ENCODE peak calls at places on chromosomes 1 and 21, in seven cellular contexts. One of them, this sample, is unnamed.

GRCh38 chr21:26801524-26801923 is 43.7 kb downstream of the ADAMTS1 start:
- DNase-seq in fibroblast of pulmonary artery: peak; percentile 94
- DNase-seq in cardiac muscle cell: no peak
- DNase-seq in MM.1S: no peak
- DNase-seq in HFF-Myc: peak; percentile 87
- DNase-seq in pancreas: no peak
- DNase-seq in mesendoderm: no peak
- DNase-seq in this sample: peak; percentile 90

GRCh38 chr1:223062177-223062576 is 80.9 kb downstream of the TLR5 start:
- DNase-seq in fibroblast of pulmonary artery: peak; percentile 18
- DNase-seq in cardiac muscle cell: no peak
- DNase-seq in MM.1S: no peak
- DNase-seq in HFF-Myc: no peak
- DNase-seq in pancreas: no peak
- DNase-seq in mesendoderm: no peak
- DNase-seq in this sample: no peak

GRCh38 chr1:17627239-17628052 is 87.9 kb downstream of the ARHGEF10L start:
- DNase-seq in fibroblast of pulmonary artery: no peak
- DNase-seq in cardiac muscle cell: no peak
- DNase-seq in MM.1S: no peak
- DNase-seq in HFF-Myc: no peak
- DNase-seq in pancreas: no peak
- DNase-seq in mesendoderm: no peak
- DNase-seq in this sample: no peak

GRCh38 chr1:89499320-89499719 is 25.3 kb upstream of the LRRC8B start:
- DNase-seq in fibroblast of pulmonary artery: no peak
- DNase-seq in cardiac muscle cell: no peak
- DNase-seq in MM.1S: no peak
- DNase-seq in HFF-Myc: no peak
- DNase-seq in pancreas: no peak
- DNase-seq in mesendoderm: no peak
- DNase-seq in this sample: no peak

GRCh38 chr1:67759692-67760029 is 73.6 kb downstream of the GNG12 start:
- DNase-seq in fibroblast of pulmonary artery: no peak
- DNase-seq in cardiac muscle cell: no peak
- DNase-seq in MM.1S: no peak
- DNase-seq in HFF-Myc: no peak
- DNase-seq in pancreas: no peak
- DNase-seq in mesendoderm: no peak
- DNase-seq in this sample: no peak

GRCh38 chr1:58943776-58944175 is 159.9 kb upstream of the JUN start:
- DNase-seq in fibroblast of pulmonary artery: no peak
- DNase-seq in cardiac muscle cell: no peak
- DNase-seq in MM.1S: no peak
- DNase-seq in HFF-Myc: no peak
- DNase-seq in pancreas: no peak
- DNase-seq in mesendoderm: no peak
- DNase-seq in this sample: no peak

GRCh38 chr1:44645466-44646244 is 28.6 kb downstream of the TMEM53 start:
- DNase-seq in fibroblast of pulmonary artery: no peak
- DNase-seq in cardiac muscle cell: no peak
- DNase-seq in MM.1S: no peak
- DNase-seq in HFF-Myc: no peak
- DNase-seq in pancreas: no peak
- DNase-seq in mesendoderm: no peak
- DNase-seq in this sample: no peak

GRCh38 chr1:11198851-11199628 is 9.9 kb downstream of the ANGPTL7 start:
- DNase-seq in fibroblast of pulmonary artery: no peak
- DNase-seq in cardiac muscle cell: no peak
- DNase-seq in MM.1S: no peak
- DNase-seq in HFF-Myc: no peak
- DNase-seq in pancreas: no peak
- DNase-seq in mesendoderm: peak; percentile 64
- DNase-seq in this sample: no peak

GRCh38 chr21:29238967-29239289 is 59.8 kb upstream of the BACH1 start:
- DNase-seq in fibroblast of pulmonary artery: no peak
- DNase-seq in cardiac muscle cell: no peak
- DNase-seq in MM.1S: no peak
- DNase-seq in HFF-Myc: no peak
- DNase-seq in pancreas: no peak
- DNase-seq in mesendoderm: no peak
- DNase-seq in this sample: peak; percentile 53

GRCh38 chr1:8902765-8903164 is 24.3 kb upstream of the ENO1 start:
- DNase-seq in fibroblast of pulmonary artery: peak; percentile 41
- DNase-seq in cardiac muscle cell: no peak
- DNase-seq in MM.1S: no peak
- DNase-seq in HFF-Myc: no peak
- DNase-seq in pancreas: no peak
- DNase-seq in mesendoderm: no peak
- DNase-seq in this sample: no peak

GRCh38 chr1:24694380-24694843 is 50.8 kb upstream of the CLIC4 start:
- DNase-seq in fibroblast of pulmonary artery: peak; percentile 65
- DNase-seq in cardiac muscle cell: peak; percentile 95
- DNase-seq in MM.1S: peak; percentile 73
- DNase-seq in HFF-Myc: peak; percentile 69
- DNase-seq in pancreas: no peak
- DNase-seq in mesendoderm: no peak
- DNase-seq in this sample: no peak

GRCh38 chr1:93111561-93111960 is 32.5 kb downstream of the MTF2 start:
- DNase-seq in fibroblast of pulmonary artery: peak; percentile 4
- DNase-seq in cardiac muscle cell: no peak
- DNase-seq in MM.1S: no peak
- DNase-seq in HFF-Myc: no peak
- DNase-seq in pancreas: no peak
- DNase-seq in mesendoderm: no peak
- DNase-seq in this sample: no peak

GRCh38 chr1:31576201-31576669 is at the start of gene TINAGL1:
- DNase-seq in fibroblast of pulmonary artery: no peak
- DNase-seq in cardiac muscle cell: peak; percentile 45
- DNase-seq in MM.1S: no peak
- DNase-seq in HFF-Myc: no peak
- DNase-seq in pancreas: peak; percentile 52
- DNase-seq in mesendoderm: peak; percentile 79
- DNase-seq in this sample: no peak

GRCh38 chr1:25765910-25766645 is 33.9 kb upstream of the SELENON start:
- DNase-seq in fibroblast of pulmonary artery: no peak
- DNase-seq in cardiac muscle cell: no peak
- DNase-seq in MM.1S: no peak
- DNase-seq in HFF-Myc: no peak
- DNase-seq in pancreas: no peak
- DNase-seq in mesendoderm: no peak
- DNase-seq in this sample: no peak

GRCh38 chr1:32888677-32889420 is 2.6 kb downstream of the HPCA start:
- DNase-seq in fibroblast of pulmonary artery: no peak
- DNase-seq in cardiac muscle cell: no peak
- DNase-seq in MM.1S: no peak
- DNase-seq in HFF-Myc: no peak
- DNase-seq in pancreas: no peak
- DNase-seq in mesendoderm: no peak
- DNase-seq in this sample: no peak

GRCh38 chr1:61092643-61093042 is 10.3 kb downstream of the NFIA start:
- DNase-seq in fibroblast of pulmonary artery: no peak
- DNase-seq in cardiac muscle cell: no peak
- DNase-seq in MM.1S: no peak
- DNase-seq in HFF-Myc: no peak
- DNase-seq in pancreas: no peak
- DNase-seq in mesendoderm: no peak
- DNase-seq in this sample: no peak

GRCh38 chr1:186828612-186829542 is at the start of gene PLA2G4A:
- DNase-seq in fibroblast of pulmonary artery: peak; percentile 85
- DNase-seq in cardiac muscle cell: peak; percentile 46
- DNase-seq in MM.1S: peak; percentile 84
- DNase-seq in HFF-Myc: peak; percentile 41
- DNase-seq in pancreas: peak; percentile 41
- DNase-seq in mesendoderm: peak; percentile 78
- DNase-seq in this sample: no peak

GRCh38 chr1:241846862-241847539 is 1.0 kb upstream of the EXO1 start:
- DNase-seq in fibroblast of pulmonary artery: no peak
- DNase-seq in cardiac muscle cell: no peak
- DNase-seq in MM.1S: no peak
- DNase-seq in HFF-Myc: no peak
- DNase-seq in pancreas: no peak
- DNase-seq in mesendoderm: no peak
- DNase-seq in this sample: no peak
- H3K4me3 ChIP-seq in fibroblast of pulmonary artery: peak overlapping the region; percentile 90
- H3K4me3 ChIP-seq in cardiac muscle cell: peak overlapping the region; percentile 71
- H3K4me3 ChIP-seq in MM.1S: peak overlapping the region; percentile 98
- H3K4me3 ChIP-seq in HFF-Myc: peak overlapping the region; percentile 88
- H3K4me3 ChIP-seq in pancreas: no peak overlapping the region
- H3K4me3 ChIP-seq in mesendoderm: no peak overlapping the region
- H3K4me3 ChIP-seq in this sample: peak overlapping the region; percentile 97

DNA sequence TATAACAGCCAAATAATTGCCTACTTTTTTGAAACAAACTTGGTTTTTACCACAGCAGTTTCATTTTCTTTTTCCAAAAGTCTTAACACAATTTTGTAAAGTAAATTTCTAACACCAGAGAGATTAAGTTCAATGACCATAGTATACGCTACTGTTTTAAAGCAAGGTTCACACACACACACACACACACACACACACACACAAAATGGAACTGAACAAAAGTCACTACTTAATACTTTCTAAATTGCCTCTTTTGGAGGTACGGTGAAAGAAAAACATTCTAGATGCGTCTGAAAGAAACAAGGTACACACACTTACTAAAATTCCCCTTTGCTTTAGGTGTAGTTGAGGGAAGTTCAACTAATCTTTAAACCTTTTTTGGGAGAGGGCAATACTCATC is 30.1 kb downstream of the C21orf91 start:
- DNase-seq in fibroblast of pulmonary artery: no peak
- DNase-seq in cardiac muscle cell: no peak
- DNase-seq in MM.1S: peak; percentile 50
- DNase-seq in HFF-Myc: no peak
- DNase-seq in pancreas: no peak
- DNase-seq in mesendoderm: no peak
- DNase-seq in this sample: no peak
- H3K4me3 ChIP-seq in fibroblast of pulmonary artery: no peak overlapping the region
- H3K4me3 ChIP-seq in cardiac muscle cell: no peak overlapping the region
- H3K4me3 ChIP-seq in MM.1S: peak overlapping the region; percentile 48
- H3K4me3 ChIP-seq in HFF-Myc: no peak overlapping the region
- H3K4me3 ChIP-seq in pancreas: no peak overlapping the region
- H3K4me3 ChIP-seq in mesendoderm: no peak overlapping the region
- H3K4me3 ChIP-seq in this sample: no peak overlapping the region

DNA sequence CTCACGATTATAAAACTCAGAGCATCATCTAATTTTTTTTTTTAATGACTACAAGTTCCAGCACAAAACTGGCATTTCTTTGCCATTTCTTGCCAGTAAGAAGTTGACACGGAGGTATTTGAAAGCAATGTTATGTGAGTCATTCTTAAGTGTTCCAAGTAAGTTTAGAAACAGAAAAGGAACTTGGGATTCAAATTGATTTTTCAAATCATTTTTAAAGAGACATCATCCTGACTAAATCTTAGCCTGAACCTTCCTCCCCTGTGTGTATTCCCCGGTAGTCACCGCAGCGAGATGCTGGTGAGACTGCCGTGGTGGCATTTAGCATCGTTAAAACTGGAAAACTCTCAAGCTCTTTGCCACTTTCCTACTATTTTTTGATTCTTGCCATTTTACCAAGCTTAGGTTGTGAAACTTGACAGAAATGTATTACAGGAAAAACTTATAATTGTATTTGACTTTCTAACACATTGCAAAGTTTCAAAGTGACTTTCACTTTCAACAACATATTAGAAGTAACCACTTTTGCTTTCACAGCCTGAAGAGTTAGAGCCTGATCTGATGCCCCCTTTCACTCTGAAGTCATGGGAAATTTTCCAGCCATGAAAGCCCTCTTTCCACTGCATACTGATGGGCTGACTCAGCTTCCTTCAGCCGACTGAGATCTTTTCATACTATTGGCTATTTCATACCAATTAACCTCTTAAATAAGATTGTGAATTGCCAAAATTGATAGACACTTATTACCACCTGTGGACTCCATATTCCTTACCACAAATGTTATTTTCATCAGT is 61.4 kb downstream of the OLFML2B start:
- DNase-seq in fibroblast of pulmonary artery: peak; percentile 83
- DNase-seq in cardiac muscle cell: no peak
- DNase-seq in MM.1S: peak; percentile 36
- DNase-seq in HFF-Myc: peak; percentile 55
- DNase-seq in pancreas: no peak
- DNase-seq in mesendoderm: peak; percentile 74
- DNase-seq in this sample: peak; percentile 70
- H3K4me3 ChIP-seq in fibroblast of pulmonary artery: peak overlapping the region; percentile 46
- H3K4me3 ChIP-seq in cardiac muscle cell: no peak overlapping the region
- H3K4me3 ChIP-seq in MM.1S: no peak overlapping the region
- H3K4me3 ChIP-seq in HFF-Myc: peak overlapping the region; percentile 1
- H3K4me3 ChIP-seq in pancreas: no peak overlapping the region
- H3K4me3 ChIP-seq in mesendoderm: no peak overlapping the region
- H3K4me3 ChIP-seq in this sample: peak overlapping the region; percentile 37

GRCh38 chr1:231161711-231162299 is at the start of gene TRIM67:
- DNase-seq in fibroblast of pulmonary artery: no peak
- DNase-seq in cardiac muscle cell: peak; percentile 77
- DNase-seq in MM.1S: no peak
- DNase-seq in HFF-Myc: no peak
- DNase-seq in pancreas: peak; percentile 28
- DNase-seq in mesendoderm: peak; percentile 60
- DNase-seq in this sample: no peak

GRCh38 chr1:231160851-231161710 is 777 bp upstream of the TRIM67 start:
- DNase-seq in fibroblast of pulmonary artery: no peak
- DNase-seq in cardiac muscle cell: peak; percentile 14
- DNase-seq in MM.1S: no peak
- DNase-seq in HFF-Myc: no peak
- DNase-seq in pancreas: no peak
- DNase-seq in mesendoderm: no peak
- DNase-seq in this sample: no peak

GRCh38 chr1:231163831-231164427 is 2.1 kb downstream of the TRIM67 start:
- DNase-seq in fibroblast of pulmonary artery: no peak
- DNase-seq in cardiac muscle cell: no peak
- DNase-seq in MM.1S: no peak
- DNase-seq in HFF-Myc: no peak
- DNase-seq in pancreas: no peak
- DNase-seq in mesendoderm: no peak
- DNase-seq in this sample: no peak

GRCh38 chr1:231162970-231163830 is 1.3 kb downstream of the TRIM67 start:
- DNase-seq in fibroblast of pulmonary artery: no peak
- DNase-seq in cardiac muscle cell: no peak
- DNase-seq in MM.1S: no peak
- DNase-seq in HFF-Myc: no peak
- DNase-seq in pancreas: no peak
- DNase-seq in mesendoderm: no peak
- DNase-seq in this sample: no peak

DNA sequence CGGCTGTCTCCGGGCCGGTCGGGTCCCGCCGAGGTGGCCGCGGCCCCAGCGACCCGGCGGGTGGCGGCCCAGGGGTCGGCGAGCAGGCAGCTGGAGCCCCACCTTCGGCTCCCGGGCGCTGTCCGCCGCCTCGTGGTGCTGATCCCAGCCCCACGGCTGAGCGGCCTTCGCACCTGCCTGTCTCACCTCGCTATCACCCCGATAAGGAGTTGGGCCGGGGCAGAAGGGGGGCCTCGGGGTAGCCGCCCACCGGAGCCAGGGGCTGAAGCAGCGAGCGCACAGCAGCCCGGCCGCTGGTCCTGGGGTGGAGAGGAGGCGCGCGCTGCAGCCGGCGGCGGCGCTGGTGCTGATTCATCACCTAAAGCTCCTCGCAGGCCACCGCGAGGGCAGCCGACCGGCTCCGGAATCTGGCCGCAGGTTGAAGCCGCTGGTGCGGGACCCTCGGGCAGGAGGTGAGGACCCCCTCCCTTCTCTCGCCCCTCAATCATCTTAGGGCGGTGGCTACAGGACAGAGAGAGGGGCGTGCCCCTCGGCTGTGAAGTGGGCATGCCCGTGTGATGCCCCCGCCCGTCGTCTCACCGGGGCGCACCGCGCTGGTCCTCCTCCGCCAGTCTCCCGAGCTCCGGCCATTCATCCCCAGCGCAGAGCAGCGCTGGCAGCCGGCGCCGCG is 577 bp downstream of the TRIM67 start:
- DNase-seq in fibroblast of pulmonary artery: peak; percentile 19
- DNase-seq in cardiac muscle cell: peak; percentile 77
- DNase-seq in MM.1S: peak; percentile 35
- DNase-seq in HFF-Myc: no peak
- DNase-seq in pancreas: peak; percentile 28
- DNase-seq in mesendoderm: peak; percentile 75
- DNase-seq in this sample: no peak
- H3K4me3 ChIP-seq in fibroblast of pulmonary artery: peak overlapping the region; percentile 10
- H3K4me3 ChIP-seq in cardiac muscle cell: peak overlapping the region; percentile 40
- H3K4me3 ChIP-seq in MM.1S: no peak overlapping the region
- H3K4me3 ChIP-seq in HFF-Myc: peak overlapping the region; percentile 23
- H3K4me3 ChIP-seq in pancreas: peak overlapping the region; percentile 23
- H3K4me3 ChIP-seq in mesendoderm: no peak overlapping the region
- H3K4me3 ChIP-seq in this sample: peak overlapping the region; percentile 52